ENCODE peak calls at places on chromosomes 3 and 15, in five cellular contexts. R is HepG2, C is K562, G is SK-N-SH, Q is GM12878. O is an unnamed sample.

GRCh38 chr3:184796551-184796950 is 15.4 kb upstream of the VPS8 start:
- DNase-seq in R (no peak), C (no peak), G (no peak), Q (no peak), O (no peak)

GRCh38 chr3:55885721-55886120 is 398.6 kb upstream of the WNT5A start:
- DNase-seq in R (no peak), C (no peak), G (no peak), Q (no peak), O (no peak)

GRCh38 chr3:15361494-15362214 is 29.3 kb upstream of the SH3BP5 start:
- DNase-seq in R (no peak), C (no peak), G (peak), Q (peak), O (no peak)

GRCh38 chr15:90901799-90902655 is 1.1 kb upstream of the MAN2A2 start:
- DNase-seq in R (peak), C (peak), G (peak), Q (peak), O (peak)

GRCh38 chr3:186962445-186962844 is 32.1 kb downstream of the ST6GAL1 start:
- DNase-seq in R (no peak), C (no peak), G (no peak), Q (no peak), O (no peak)

GRCh38 chr15:62242999-62243398 is 77.9 kb upstream of the C2CD4B start:
- DNase-seq in R (no peak), C (no peak), G (no peak), Q (no peak), O (no peak)

GRCh38 chr15:54582863-54583643 is 604.8 kb downstream of the UNC13C start:
- DNase-seq in R (no peak), C (no peak), G (no peak), Q (peak), O (no peak)

GRCh38 chr3:70120360-70120966 is 120.9 kb downstream of the SAMMSON start:
- DNase-seq in R (peak), C (peak), G (peak), Q (peak), O (peak)

GRCh38 chr15:51883436-51883835 is 54.0 kb downstream of the TMOD3 start:
- DNase-seq in R (no peak), C (no peak), G (no peak), Q (no peak), O (no peak)

GRCh38 chr15:48459571-48460461 is 128.6 kb downstream of the DUT start:
- DNase-seq in R (no peak), C (no peak), G (no peak), Q (no peak), O (peak)

GRCh38 chr3:39107874-39108308 is 411 bp downstream of the TTC21A start:
- DNase-seq in R (no peak), C (peak), G (no peak), Q (no peak), O (no peak)

GRCh38 chr3:66378256-66378655 is 122.6 kb downstream of the LRIG1 start:
- DNase-seq in R (no peak), C (peak), G (peak), Q (no peak), O (peak)

GRCh38 chr3:48222616-48223513 is at the start of gene CAMP:
- DNase-seq in R (peak), C (peak), G (peak), Q (peak), O (peak)

GRCh38 chr3:16936233-16936632 is 51.5 kb downstream of the PLCL2 start:
- DNase-seq in R (no peak), C (peak), G (no peak), Q (no peak), O (no peak)

GRCh38 chr15:69311319-69311721 is 12.6 kb downstream of the PAQR5 start:
- DNase-seq in R (no peak), C (no peak), G (no peak), Q (no peak), O (peak)

GRCh38 chr3:89246326-89246725 is 138.9 kb downstream of the EPHA3 start:
- DNase-seq in R (no peak), C (no peak), G (no peak), Q (no peak), O (no peak)

GRCh38 chr3:32018723-32019564 is 37.4 kb downstream of the ZNF860 start:
- DNase-seq in R (peak), C (peak), G (peak), Q (no peak), O (peak)

GRCh38 chr3:48407542-48408099 is 22.3 kb downstream of the PLXNB1 start:
- DNase-seq in R (no peak), C (no peak), G (no peak), Q (no peak), O (no peak)

GRCh38 chr3:94225176-94225742 is 162.4 kb downstream of the NSUN3 start:
- DNase-seq in R (no peak), C (no peak), G (no peak), Q (no peak), O (no peak)

GRCh38 chr3:193132923-193133463 is 108.0 kb upstream of the PLAAT1 start:
- DNase-seq in R (no peak), C (no peak), G (no peak), Q (no peak), O (no peak)

GRCh38 chr3:4730734-4731133 is 237.6 kb downstream of the ITPR1 start:
- DNase-seq in R (no peak), C (no peak), G (no peak), Q (no peak), O (no peak)

GRCh38 chr15:90322531-90322930 is 29.6 kb upstream of the ZNF774 start:
- DNase-seq in R (no peak), C (no peak), G (no peak), Q (no peak), O (no peak)

GRCh38 chr15:64443747-64444621 is 16.4 kb upstream of the ZNF609 start:
- DNase-seq in R (peak), C (peak), G (no peak), Q (no peak), O (peak)

GRCh38 chr3:129005526-129006303 is 4.6 kb downstream of the EFCC1 start:
- DNase-seq in R (peak), C (no peak), G (no peak), Q (no peak), O (no peak)

GRCh38 chr15:79834496-79834895 is 62.3 kb downstream of the MTHFS start:
- DNase-seq in R (no peak), C (no peak), G (no peak), Q (no peak), O (no peak)

GRCh38 chr3:55330355-55330754 is 156.8 kb downstream of the WNT5A start:
- DNase-seq in R (no peak), C (no peak), G (no peak), Q (no peak), O (peak)

GRCh38 chr3:14172480-14172879 is 5.9 kb downstream of the XPC start:
- DNase-seq in R (no peak), C (no peak), G (no peak), Q (no peak), O (no peak)

GRCh38 chr15:31499953-31500808 is 173.5 kb downstream of the KLF13 start:
- DNase-seq in R (no peak), C (no peak), G (peak), Q (no peak), O (no peak)

GRCh38 chr15:27563765-27564164 is 535.4 kb downstream of the OCA2 start:
- DNase-seq in R (no peak), C (no peak), G (no peak), Q (no peak), O (no peak)

GRCh38 chr15:41154412-41154811 is 38.3 kb upstream of the INO80 start:
- DNase-seq in R (no peak), C (no peak), G (no peak), Q (no peak), O (no peak)

GRCh38 chr3:177361042-177361938 is 164.0 kb upstream of the TBL1XR1 start:
- DNase-seq in R (no peak), C (no peak), G (no peak), Q (no peak), O (no peak)

DNA sequence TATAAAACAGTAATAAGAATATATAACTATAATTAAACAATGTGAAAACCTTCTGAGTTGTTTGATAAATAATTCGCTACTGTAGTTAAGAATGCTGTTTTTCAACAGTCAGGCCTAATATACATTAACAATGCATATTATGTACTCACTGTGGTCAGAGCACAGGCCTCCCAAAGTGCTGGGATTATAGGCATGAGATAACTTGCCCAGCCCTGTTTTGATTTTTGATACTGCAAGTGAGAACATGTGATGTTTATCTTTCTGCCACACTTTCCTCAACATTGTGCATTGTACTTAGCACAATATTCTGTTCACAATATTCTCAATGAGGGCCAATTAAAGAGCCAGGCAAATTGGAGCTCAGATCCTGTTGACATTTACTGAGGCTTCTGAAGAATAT is 274.5 kb upstream of the RARB start:
- DNase-seq in R (no peak), C (no peak), G (no peak), Q (no peak), O (no peak)
- TF ChIP-seq REST in R (no peak), C (no peak), G (no peak), Q (no peak), O (no peak)

DNA sequence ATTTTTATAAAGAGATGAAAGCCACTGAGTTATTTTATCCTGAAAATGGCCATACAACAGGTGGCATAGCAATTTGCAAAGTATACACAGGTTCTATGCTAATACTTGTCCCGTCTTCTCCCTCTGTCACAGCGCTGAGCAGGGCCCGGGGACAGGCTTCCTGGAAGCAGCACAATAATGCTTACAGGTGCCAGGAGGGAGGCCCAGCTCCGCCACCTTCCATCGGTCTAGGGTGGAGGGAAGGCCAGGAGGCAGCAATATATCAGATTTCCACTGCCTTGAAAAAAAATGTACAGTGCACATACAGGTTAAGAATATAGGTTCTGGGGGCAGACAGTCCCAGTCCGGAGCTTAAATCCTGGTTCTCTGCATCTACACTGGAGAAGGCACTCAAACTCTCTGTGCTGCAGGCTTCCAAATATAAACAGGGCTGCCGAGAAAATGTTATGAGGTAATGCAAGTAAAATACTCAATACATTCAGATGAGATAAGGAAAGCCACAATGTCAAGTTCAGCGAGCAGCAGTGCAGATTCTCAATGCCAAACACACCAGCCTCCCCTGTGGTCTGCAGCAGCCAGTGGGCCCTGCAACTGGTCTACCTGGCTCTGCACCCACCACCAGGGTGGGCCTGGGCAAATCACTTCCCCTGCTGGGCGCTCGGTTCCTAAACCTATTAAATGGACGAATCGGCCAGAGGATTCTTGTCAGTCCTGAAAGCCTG is 189.6 kb downstream of the XXYLT1 start:
- DNase-seq in R (no peak), C (no peak), G (no peak), Q (no peak), O (no peak)
- TF ChIP-seq RFX5 in R (no peak), C (no peak), G (no peak), Q (no peak), O (no peak)

GRCh38 chr3:51581529-51581928 is 43.0 kb downstream of the RAD54L2 start:
- DNase-seq in R (no peak), C (peak), G (peak), Q (no peak), O (no peak)
- TF ChIP-seq REST in R (no peak), C (no peak), G (no peak), Q (no peak), O (no peak)

GRCh38 chr15:71414778-71415177 is 299.5 kb downstream of the THSD4 start:
- DNase-seq in R (no peak), C (no peak), G (no peak), Q (no peak), O (no peak)
- TF ChIP-seq RFX5 in R (no peak), C (no peak), G (no peak), Q (no peak), O (no peak)

DNA sequence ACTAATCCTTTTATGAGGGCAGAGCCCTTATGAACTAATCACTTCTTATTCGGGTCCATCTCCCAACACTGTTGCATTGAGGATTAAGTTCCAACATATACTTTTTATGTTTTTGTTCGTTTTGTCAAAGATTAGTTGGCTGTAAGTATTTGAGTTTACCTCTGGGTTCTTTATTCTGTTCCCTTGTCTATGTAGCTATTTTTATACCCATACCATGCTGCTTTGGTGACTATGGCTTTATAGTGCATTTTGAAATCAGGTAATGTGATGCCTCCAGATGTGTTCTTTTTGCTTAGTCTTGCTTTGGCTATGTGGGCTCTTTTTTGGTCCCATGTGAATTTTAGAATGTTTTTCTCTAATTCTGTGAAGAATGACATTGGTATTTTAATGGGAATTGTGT is 166.4 kb upstream of the KCNMB2 start:
- DNase-seq in R (no peak), C (no peak), G (no peak), Q (no peak), O (no peak)
- TF ChIP-seq REST in R (no peak), C (no peak), G (no peak), Q (no peak), O (no peak)

GRCh38 chr15:95457520-95457919 is 873.0 kb upstream of the NR2F2 start:
- DNase-seq in R (no peak), C (no peak), G (no peak), Q (no peak), O (no peak)

GRCh38 chr15:95464091-95464888 is 866.2 kb upstream of the NR2F2 start:
- DNase-seq in R (no peak), C (no peak), G (no peak), Q (no peak), O (no peak)

GRCh38 chr15:95459288-95459687 is 871.2 kb upstream of the NR2F2 start:
- DNase-seq in R (no peak), C (no peak), G (no peak), Q (no peak), O (no peak)

DNA sequence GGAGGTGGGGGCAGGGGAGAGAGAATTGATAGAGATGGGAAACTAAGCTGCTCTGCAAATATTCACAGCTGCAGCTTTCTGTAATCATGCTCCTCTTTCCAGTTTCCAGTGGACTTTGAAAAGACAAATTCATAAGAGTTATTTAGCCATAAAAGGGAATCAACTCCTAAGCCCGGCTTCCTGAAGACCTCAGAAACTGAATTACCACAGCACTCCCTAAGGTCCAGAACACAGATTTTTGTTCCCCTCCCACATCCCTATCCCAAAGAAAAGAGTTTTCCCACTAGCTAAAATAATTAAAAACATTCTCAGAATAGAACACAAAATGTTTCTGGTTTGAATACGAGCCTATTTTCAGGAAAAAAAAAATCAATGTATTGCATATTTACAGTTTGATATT is 871.8 kb upstream of the NR2F2 start:
- DNase-seq in R (no peak), C (no peak), G (no peak), Q (no peak), O (no peak)
- TF ChIP-seq RFX5 in R (no peak), C (no peak), G (no peak), Q (no peak), O (no peak)

GRCh38 chr3:26719148-26719547 is 96.6 kb downstream of the LRRC3B start:
- DNase-seq in R (no peak), C (no peak), G (no peak), Q (no peak), O (no peak)
- TF ChIP-seq REST in R (no peak), C (no peak), G (no peak), Q (no peak), O (no peak)

GRCh38 chr3:160372780-160373179 is 26.2 kb downstream of the IFT80 start:
- DNase-seq in R (no peak), C (no peak), G (no peak), Q (no peak), O (peak)
- TF ChIP-seq RFX5 in R (no peak), C (no peak), G (no peak), Q (no peak), O (no peak)

DNA sequence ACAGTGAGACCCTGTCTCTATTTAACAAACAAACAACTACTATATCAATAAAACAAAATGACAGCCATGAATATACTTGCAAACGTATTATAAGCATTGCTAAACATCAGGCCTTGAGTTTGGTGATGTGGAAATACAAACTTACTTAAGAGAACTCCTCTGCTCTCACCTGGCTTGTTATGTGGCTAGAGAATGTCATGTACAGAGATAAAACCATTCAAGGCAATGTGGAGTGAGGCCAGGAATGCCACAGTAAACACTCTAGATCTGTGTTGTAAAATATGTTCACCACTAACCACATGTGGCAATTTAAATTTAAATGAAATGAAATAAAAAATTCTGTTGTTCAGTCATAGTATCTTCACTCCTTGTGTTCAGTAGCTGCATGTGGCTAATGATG is 22.7 kb upstream of the RARB start:
- DNase-seq in R (no peak), C (no peak), G (no peak), Q (no peak), O (no peak)
- TF ChIP-seq REST in R (no peak), C (no peak), G (no peak), Q (no peak), O (no peak)

GRCh38 chr3:134687642-134688041 is 36.8 kb upstream of the KY start:
- DNase-seq in R (no peak), C (no peak), G (no peak), Q (no peak), O (no peak)
- TF ChIP-seq RFX5 in R (no peak), C (no peak), G (no peak), Q (no peak), O (no peak)

O was measured in A549.